ENCODE peak calls at places on chromosomes 13 and 19, in five cellular contexts. Z, P, E, U and C are unnamed samples.

GRCh38 chr13:43574601-43575000 is 212.2 kb downstream of the ENOX1 start:
- DNase-seq in P (no peak), U (no peak), E (no peak), Z (no peak), C (no peak)

GRCh38 chr13:106337096-106337495 is 198.4 kb downstream of the EFNB2 start:
- DNase-seq in Z (no peak), P (no peak), U (no peak), E (no peak), C (no peak)

GRCh38 chr13:45718063-45718462 is 15.9 kb downstream of the CBY2 start:
- DNase-seq in U (peak; percentile 19), P (no peak), Z (no peak), E (no peak), C (peak; percentile 56)

GRCh38 chr19:3536429-3537100 is 2.4 kb upstream of the TEKTIP1 start:
- DNase-seq in E (no peak), P (no peak), Z (no peak), U (no peak), C (no peak)

GRCh38 chr19:17205237-17206140 is 9.7 kb upstream of the USE1 start:
- DNase-seq in U (peak; percentile 72), Z (peak; percentile 82), E (peak; percentile 80), P (peak; percentile 70), C (peak; percentile 66)

GRCh38 chr19:46678110-46678732 is 17.2 kb upstream of the DACT3 start:
- DNase-seq in Z (no peak), E (peak; percentile 51), P (peak; percentile 82), U (no peak), C (peak; percentile 79)

GRCh38 chr19:49441210-49441959 is at the start of gene SLC17A7:
- DNase-seq in E (peak; percentile 82), U (no peak), Z (no peak), P (peak; percentile 85), C (peak; percentile 85)

GRCh38 chr13:80303225-80303811 is 37.6 kb downstream of the SPRY2 start:
- DNase-seq in E (no peak), U (no peak), P (no peak), Z (no peak), C (no peak)

GRCh38 chr19:42461700-42462324 is 19.1 kb upstream of the CXCL17 start:
- DNase-seq in P (no peak), E (no peak), Z (no peak), U (no peak), C (no peak)

GRCh38 chr13:94309997-94310842 is 169.3 kb downstream of the DCT start:
- DNase-seq in Z (no peak), U (peak; percentile 86), E (no peak), P (no peak), C (no peak)

GRCh38 chr19:31083122-31083521 is 266.1 kb downstream of the TSHZ3 start:
- DNase-seq in U (no peak), Z (no peak), E (no peak), P (no peak), C (no peak)

GRCh38 chr19:49932731-49933131 is 3.4 kb upstream of the NUP62 start:
- DNase-seq in U (no peak), E (no peak), P (peak; percentile 18), Z (no peak), C (no peak)

GRCh38 chr13:48563611-48564010 is 30.7 kb upstream of the RCBTB2 start:
- DNase-seq in E (no peak), Z (no peak), U (no peak), P (no peak), C (no peak)

GRCh38 chr19:10271543-10272086 is 695 bp downstream of the ICAM1 start:
- DNase-seq in E (no peak), P (peak; percentile 84), Z (no peak), U (peak; percentile 45), C (peak; percentile 77)

GRCh38 chr19:32874605-32875004 is 5.0 kb upstream of the SLC7A9 start:
- DNase-seq in P (no peak), Z (no peak), U (no peak), E (no peak), C (no peak)

GRCh38 chr19:27867981-27868380 is 1345.0 kb downstream of the UQCRFS1 start:
- DNase-seq in P (no peak), U (no peak), E (no peak), Z (no peak), C (no peak)

GRCh38 chr13:110921209-110921608 is 6.3 kb upstream of the ANKRD10 start:
- DNase-seq in Z (no peak), P (no peak), E (no peak), U (no peak), C (peak; percentile 44)

GRCh38 chr19:1774999-1775772 is 21.9 kb downstream of the ONECUT3 start:
- DNase-seq in E (peak; percentile 76), U (peak; percentile 54), P (peak; percentile 55), Z (no peak), C (no peak)
- TF ChIP-seq CTCF in E (peak; percentile 85), U (peak; percentile 49), P (peak; percentile 42), Z (peak; percentile 36), C (no peak)

GRCh38 chr19:40804783-40805242 is 5.8 kb downstream of the EGLN2 start:
- DNase-seq in E (peak; percentile 49), U (no peak), P (no peak), Z (no peak), C (no peak)
- TF ChIP-seq CTCF in E (peak; percentile 31), U (peak; percentile 13), P (no peak), Z (no peak), C (no peak)

GRCh38 chr19:29662278-29662603 is 3.0 kb upstream of the PLEKHF1 start:
- DNase-seq in U (no peak), Z (no peak), E (no peak), P (no peak), C (no peak)
- TF ChIP-seq CTCF in U (no peak), Z (no peak), E (no peak), P (no peak), C (no peak)

GRCh38 chr13:99505814-99506269 is 4.6 kb downstream of the TM9SF2 start:
- DNase-seq in P (no peak), U (peak; percentile 24), Z (no peak), E (no peak), C (no peak)
- TF ChIP-seq CTCF in P (peak; percentile 70), U (peak; percentile 20), Z (no peak), E (no peak), C (no peak)

DNA sequence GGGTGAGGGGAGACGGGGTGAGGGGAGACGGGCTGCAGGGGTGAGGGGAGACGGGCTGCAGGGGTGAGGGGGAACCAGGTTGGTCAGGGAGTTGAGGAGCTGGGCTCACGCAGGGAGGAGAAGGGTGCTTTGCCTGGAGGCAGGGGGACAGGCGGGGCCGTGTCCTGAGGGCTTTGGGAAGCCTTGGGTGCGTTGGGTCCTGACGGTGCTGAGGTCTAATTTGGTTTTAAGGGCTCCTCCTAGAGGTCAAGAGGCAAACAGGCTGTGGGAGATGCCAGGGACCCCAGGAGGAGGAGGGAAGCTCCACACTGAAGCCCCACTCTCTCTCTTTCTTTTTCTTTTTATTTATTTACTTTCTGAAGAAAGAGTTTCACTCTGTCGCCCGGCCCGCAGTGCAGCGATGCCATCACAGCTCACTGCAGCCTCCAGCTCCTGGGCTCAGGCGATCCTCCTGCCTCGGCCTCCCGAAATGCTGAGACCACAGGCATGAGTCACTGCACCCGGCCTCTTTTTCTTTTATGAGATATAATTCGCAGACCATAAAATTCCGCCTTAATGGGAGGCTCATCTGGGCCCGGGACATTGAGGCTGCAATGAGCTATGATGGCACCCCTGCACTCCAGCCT is 9.3 kb upstream of the MISP start:
- DNase-seq in P (no peak), E (peak; percentile 37), Z (no peak), U (peak; percentile 33), C (peak; percentile 65)
- TF ChIP-seq CTCF in P (no peak), E (peak; percentile 57), Z (no peak), U (peak; percentile 18), C (no peak)

DNA sequence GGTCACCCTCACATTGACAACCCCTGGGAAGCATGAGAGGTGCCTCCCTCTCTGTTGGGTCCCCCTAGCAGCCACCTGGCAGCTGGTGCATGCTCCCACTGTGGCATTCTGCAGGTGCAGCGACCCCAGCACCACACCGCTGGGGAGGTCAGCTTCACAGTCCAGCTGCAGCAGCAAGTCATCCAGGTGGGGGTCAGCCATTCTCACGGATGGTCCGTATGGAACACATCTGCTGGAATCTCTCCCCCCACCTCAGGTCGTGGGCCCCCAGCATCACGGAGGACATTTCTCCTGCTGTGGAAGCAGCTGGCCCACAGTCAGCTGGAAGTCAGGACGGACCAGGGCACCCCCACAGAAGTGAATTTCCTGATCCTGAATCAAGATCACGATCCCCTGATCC is 201.3 kb downstream of the COG6 start:
- DNase-seq in P (no peak), U (no peak), Z (no peak), E (no peak), C (no peak)
- TF ChIP-seq CTCF in P (no peak), U (no peak), Z (no peak), E (no peak), C (no peak)

GRCh38 chr19:33953023-33953422 is 156.4 kb downstream of the KCTD15 start:
- DNase-seq in Z (no peak), E (no peak), P (no peak), U (no peak), C (no peak)

GRCh38 chr19:33946535-33947323 is 150.1 kb downstream of the KCTD15 start:
- DNase-seq in P (no peak), U (no peak), E (peak; percentile 42), Z (no peak), C (no peak)

GRCh38 chr19:33950141-33950805 is 153.6 kb downstream of the KCTD15 start:
- DNase-seq in E (no peak), P (no peak), Z (no peak), U (peak; percentile 1), C (no peak)

GRCh38 chr19:33948651-33949335 is 152.1 kb downstream of the KCTD15 start:
- DNase-seq in P (no peak), E (no peak), U (no peak), Z (no peak), C (no peak)

GRCh38 chr19:33947565-33947964 is 150.9 kb downstream of the KCTD15 start:
- DNase-seq in P (no peak), Z (no peak), E (no peak), U (no peak), C (no peak)
- TF ChIP-seq CTCF in P (no peak), Z (no peak), E (no peak), U (peak; percentile 4), C (no peak)

DNA sequence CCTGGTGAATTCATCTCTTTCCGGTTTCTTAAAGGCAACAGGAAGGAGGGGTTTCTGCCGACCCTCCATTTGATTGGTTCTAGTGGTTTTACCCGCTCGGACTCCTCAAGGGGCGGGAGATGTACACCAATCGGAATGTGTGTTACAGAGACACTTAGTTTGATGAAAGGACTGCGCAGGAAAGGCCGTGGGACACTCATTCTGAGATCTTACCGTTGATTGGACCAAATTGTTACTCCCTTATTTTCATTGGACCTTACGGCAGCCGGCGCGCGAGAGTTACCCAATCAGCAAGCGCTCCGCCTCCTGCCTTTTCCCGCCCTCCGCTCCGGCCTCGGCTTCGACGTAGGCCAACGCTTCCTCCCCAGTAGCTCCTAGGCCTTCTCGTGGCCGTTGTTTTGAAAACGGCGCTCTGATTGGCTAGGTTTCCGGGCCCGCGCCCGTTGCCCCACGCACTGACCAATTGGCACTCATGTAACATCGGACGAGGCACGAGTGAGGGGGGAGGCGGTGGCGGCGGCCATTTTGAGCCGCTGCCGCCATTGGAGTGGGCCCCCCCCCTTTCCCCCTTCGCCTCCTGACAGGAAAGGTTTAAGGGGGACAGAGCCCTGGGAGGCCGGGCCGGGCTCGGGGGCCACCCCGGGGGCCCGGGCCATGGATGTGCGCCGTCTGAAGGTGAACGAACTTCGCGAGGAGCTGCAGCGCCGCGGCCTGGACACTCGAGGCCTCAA is at the start of gene HNRNPUL1:
- DNase-seq in P (peak; percentile 98), Z (peak; percentile 97), U (peak; percentile 100), E (peak; percentile 98), C (peak; percentile 99)
- TF ChIP-seq CTCF in P (peak; percentile 29), Z (peak; percentile 30), U (no peak), E (no peak), C (peak; percentile 24)